ENCODE peak calls at places on chromosomes 6 and 20, in nine cellular contexts. S, G, A, K, V, N, O, H and M are unnamed samples.
A peak's percentile ranks its signal among the peaks of the same experiment; 100 is the strongest.

GRCh38 chr6:168060521-168060931 is 18.5 kb downstream of the FRMD1 start:
- DNase-seq in S (no peak), G (peak; percentile 59), A (peak; percentile 37), K (peak; percentile 3), V (peak; percentile 79), N (peak; percentile 42), O (no peak), H (peak; percentile 64), M (peak; percentile 34)

GRCh38 chr6:12160350-12160749 is 129.8 kb upstream of the EDN1 start:
- DNase-seq in S (no peak), G (peak; percentile 53), A (peak; percentile 65), K (no peak), V (peak; percentile 69), N (no peak), O (no peak), H (no peak), M (peak; percentile 46)

GRCh38 chr20:10848810-10849370 is 175.1 kb upstream of the JAG1 start:
- DNase-seq in S (no peak), G (peak; percentile 95), A (peak; percentile 93), K (peak; percentile 86), V (peak; percentile 95), N (no peak), O (peak; percentile 58), H (no peak), M (peak; percentile 86)

GRCh38 chr20:50267041-50267865 is 76.6 kb downstream of the CEBPB start:
- DNase-seq in S (no peak), G (peak; percentile 85), A (no peak), K (peak; percentile 81), V (peak; percentile 70), N (no peak), O (no peak), H (peak; percentile 73), M (no peak)

GRCh38 chr6:77451466-77451865 is 11.8 kb downstream of the HTR1B start:
- DNase-seq in S (no peak), G (no peak), A (no peak), K (no peak), V (no peak), N (no peak), O (no peak), H (no peak), M (no peak)

GRCh38 chr20:9609892-9610502 is 95.6 kb downstream of the LAMP5 start:
- DNase-seq in S (no peak), G (peak; percentile 82), A (peak; percentile 77), K (peak; percentile 57), V (peak; percentile 82), N (no peak), O (peak; percentile 18), H (no peak), M (peak; percentile 67)

GRCh38 chr6:126307859-126308258 is 32.1 kb upstream of the CENPW start:
- DNase-seq in S (no peak), G (peak; percentile 87), A (peak; percentile 56), K (peak; percentile 81), V (peak; percentile 82), N (no peak), O (peak; percentile 12), H (peak; percentile 25), M (peak; percentile 57)

GRCh38 chr20:1357921-1358671 is 29.2 kb upstream of the SDCBP2 start:
- DNase-seq in S (no peak), G (peak; percentile 49), A (peak; percentile 62), K (no peak), V (peak; percentile 44), N (no peak), O (no peak), H (no peak), M (peak; percentile 47)

GRCh38 chr6:90894285-90895144 is 307.6 kb upstream of the MAP3K7 start:
- DNase-seq in S (no peak), G (no peak), A (no peak), K (no peak), V (no peak), N (no peak), O (no peak), H (no peak), M (no peak)

GRCh38 chr6:52392944-52393343 is 27.2 kb upstream of the EFHC1 start:
- DNase-seq in S (no peak), G (peak; percentile 55), A (peak; percentile 65), K (peak; percentile 57), V (peak; percentile 55), N (no peak), O (no peak), H (no peak), M (no peak)

GRCh38 chr6:169212436-169212835 is 41.2 kb downstream of the THBS2 start:
- DNase-seq in S (no peak), G (no peak), A (peak; percentile 30), K (no peak), V (peak; percentile 54), N (no peak), O (no peak), H (no peak), M (no peak)

GRCh38 chr6:32785781-32786533 is 22.6 kb upstream of the HLA-DQB2 start:
- DNase-seq in S (no peak), G (peak; percentile 63), A (peak; percentile 52), K (peak; percentile 57), V (peak; percentile 70), N (no peak), O (no peak), H (no peak), M (peak; percentile 13)

GRCh38 chr6:46128476-46128875 is 1.3 kb upstream of the ENPP4 start:
- DNase-seq in S (no peak), G (no peak), A (no peak), K (no peak), V (no peak), N (no peak), O (no peak), H (no peak), M (no peak)

GRCh38 chr6:15618685-15619084 is 44.1 kb downstream of the DTNBP1 start:
- DNase-seq in S (no peak), G (no peak), A (no peak), K (no peak), V (no peak), N (no peak), O (no peak), H (no peak), M (no peak)

GRCh38 chr6:39361657-39362486 is 39.4 kb upstream of the KCNK16 start:
- DNase-seq in S (peak; percentile 14), G (peak; percentile 65), A (peak; percentile 61), K (peak; percentile 44), V (peak; percentile 69), N (peak; percentile 67), O (no peak), H (peak; percentile 50), M (peak; percentile 40)

GRCh38 chr6:39365281-39366074 is 43.0 kb upstream of the KCNK16 start:
- DNase-seq in S (no peak), G (no peak), A (peak; percentile 63), K (peak; percentile 51), V (peak; percentile 22), N (no peak), O (no peak), H (no peak), M (no peak)

GRCh38 chr6:39363280-39363679 is 40.8 kb upstream of the KCNK16 start:
- DNase-seq in S (no peak), G (no peak), A (no peak), K (no peak), V (no peak), N (no peak), O (no peak), H (no peak), M (no peak)

GRCh38 chr6:39360378-39360777 is 37.9 kb upstream of the KCNK16 start:
- DNase-seq in S (no peak), G (no peak), A (no peak), K (no peak), V (no peak), N (no peak), O (no peak), H (no peak), M (no peak)

GRCh38 chr6:39362487-39362865 is 40.0 kb upstream of the KCNK16 start:
- DNase-seq in S (no peak), G (no peak), A (no peak), K (no peak), V (peak; percentile 10), N (no peak), O (no peak), H (no peak), M (no peak)
- TF ChIP-seq CTCF in S (no peak), G (no peak), A (peak; percentile 34), K (no peak), V (no peak), N (peak; percentile 9), O (peak; percentile 31), H (no peak), M (no peak)

GRCh38 chr6:135434095-135434494 is 63.4 kb downstream of the AHI1 start:
- DNase-seq in S (no peak), G (no peak), A (no peak), K (no peak), V (no peak), N (no peak), O (no peak), H (no peak), M (no peak)
- H3K4me3 ChIP-seq in S (no peak overlapping the region), G (no peak overlapping the region), A (no peak overlapping the region), K (no peak overlapping the region), V (no peak overlapping the region), N (no peak overlapping the region), O (no peak overlapping the region), H (no peak overlapping the region), M (no peak overlapping the region)

GRCh38 chr6:1313755-1314503 is 2.0 kb downstream of the FOXQ1 start:
- DNase-seq in S (no peak), G (no peak), A (no peak), K (no peak), V (no peak), N (no peak), O (no peak), H (no peak), M (no peak)
- TF ChIP-seq CTCF in S (no peak), G (peak; percentile 45), A (peak; percentile 23), K (peak; percentile 58), V (no peak), N (no peak), O (peak; percentile 23), H (peak; percentile 42), M (no peak)

GRCh38 chr6:170471458-170471857 is 81.6 kb downstream of the PSMB1 start:
- DNase-seq in S (no peak), G (no peak), A (no peak), K (no peak), V (no peak), N (no peak), O (no peak), H (no peak), M (no peak)

GRCh38 chr6:170476360-170476759 is 76.7 kb downstream of the PSMB1 start:
- DNase-seq in S (no peak), G (no peak), A (no peak), K (no peak), V (no peak), N (no peak), O (no peak), H (no peak), M (no peak)

GRCh38 chr6:170473226-170473789 is 79.8 kb downstream of the PSMB1 start:
- DNase-seq in S (no peak), G (no peak), A (no peak), K (no peak), V (no peak), N (no peak), O (no peak), H (no peak), M (no peak)

GRCh38 chr6:170475118-170475517 is 78.0 kb downstream of the PSMB1 start:
- DNase-seq in S (no peak), G (no peak), A (no peak), K (no peak), V (no peak), N (no peak), O (no peak), H (no peak), M (no peak)

DNA sequence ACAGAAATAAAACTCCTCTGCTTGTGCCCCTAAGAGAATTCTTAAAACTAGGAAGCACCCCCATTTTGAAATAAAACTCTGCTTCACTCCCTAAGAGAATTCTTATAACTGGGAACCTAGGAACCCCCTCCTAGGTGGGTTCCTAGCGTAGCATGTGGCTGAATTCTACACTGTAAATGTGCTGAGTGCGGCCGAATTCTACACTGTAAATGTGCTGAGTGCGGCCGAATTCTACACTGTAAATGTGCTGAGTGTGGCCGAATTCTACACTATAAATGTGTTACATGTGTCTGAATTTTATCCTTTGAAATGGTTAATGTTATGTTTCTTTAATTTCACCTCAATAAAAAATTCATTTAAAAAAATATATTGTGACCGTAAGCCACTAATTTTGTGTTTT is 79.3 kb downstream of the PSMB1 start:
- DNase-seq in S (no peak), G (no peak), A (no peak), K (no peak), V (no peak), N (no peak), O (no peak), H (no peak), M (no peak)
- H3K4me3 ChIP-seq in S (no peak overlapping the region), G (no peak overlapping the region), A (no peak overlapping the region), K (no peak overlapping the region), V (no peak overlapping the region), N (no peak overlapping the region), O (no peak overlapping the region), H (no peak overlapping the region), M (no peak overlapping the region)